ENCODE peak calls at places on chromosome 9, in four cellular contexts. K is A172, Z is NCI-H69, Y is heart right ventricle. O is an unnamed sample.

GRCh38 chr9:127213859-127214258 is 50.7 kb upstream of the GARNL3 start:
- DNase-seq in K (no peak), Z (no peak), Y (no peak), O (no peak)

GRCh38 chr9:97906236-97906831 is 16.0 kb downstream of the TRMO start:
- DNase-seq in K (no peak), Z (no peak), Y (peak; percentile 37), O (no peak)

GRCh38 chr9:80407220-80407619 is 835.5 kb downstream of the TLE4 start:
- DNase-seq in K (no peak), Z (peak; percentile 22), Y (no peak), O (no peak)

GRCh38 chr9:125878241-125878640 is 131.1 kb downstream of the PBX3 start:
- DNase-seq in K (no peak), Z (peak; percentile 99), Y (no peak), O (peak; percentile 11)

GRCh38 chr9:128943832-128944620 is 3.4 kb downstream of the DOLK start:
- DNase-seq in K (no peak), Z (no peak), Y (no peak), O (no peak)

GRCh38 chr9:135614821-135615665 is 24.3 kb downstream of the GLT6D1 start:
- DNase-seq in K (no peak), Z (no peak), Y (no peak), O (no peak)

GRCh38 chr9:79028101-79028500 is 543.7 kb upstream of the TLE4 start:
- DNase-seq in K (peak; percentile 78), Z (peak; percentile 63), Y (no peak), O (peak; percentile 34)

GRCh38 chr9:16715404-16715803 is 155.1 kb downstream of the BNC2 start:
- DNase-seq in K (no peak), Z (peak; percentile 24), Y (no peak), O (no peak)

GRCh38 chr9:124079176-124079925 is 67.8 kb downstream of the LHX2 start:
- DNase-seq in K (peak; percentile 97), Z (no peak), Y (peak; percentile 20), O (peak; percentile 53)